ENCODE peak calls at places on chromosomes 13 and 19, in eight cellular contexts. One of them, this sample, is unnamed.
A peak's percentile ranks its signal among the peaks of the same experiment; 100 is the strongest.

GRCh38 chr13:27954406-27954851 is 14.7 kb downstream of the CDX2 start:
- DNase-seq in nephron progenitor cell: peak; percentile 72
- DNase-seq in SJCRH30: no peak
- DNase-seq in HEK293T: no peak
- DNase-seq in ELF-1: peak; percentile 88
- DNase-seq in T-cell: no peak
- DNase-seq in HT-29: no peak
- DNase-seq in IMR-90: no peak
- DNase-seq in this sample: no peak

GRCh38 chr13:35700661-35701060 is 224.2 kb upstream of the MAB21L1 start:
- DNase-seq in nephron progenitor cell: no peak
- DNase-seq in SJCRH30: no peak
- DNase-seq in HEK293T: no peak
- DNase-seq in ELF-1: no peak
- DNase-seq in T-cell: no peak
- DNase-seq in HT-29: no peak
- DNase-seq in IMR-90: peak; percentile 72
- DNase-seq in this sample: no peak

GRCh38 chr19:41339936-41340335 is 13.8 kb downstream of the TGFB1 start:
- DNase-seq in nephron progenitor cell: no peak
- DNase-seq in SJCRH30: no peak
- DNase-seq in HEK293T: no peak
- DNase-seq in ELF-1: no peak
- DNase-seq in T-cell: no peak
- DNase-seq in HT-29: no peak
- DNase-seq in IMR-90: peak; percentile 61
- DNase-seq in this sample: no peak

GRCh38 chr19:48738557-48739399 is 1.6 kb downstream of the RASIP1 start:
- DNase-seq in nephron progenitor cell: peak; percentile 100
- DNase-seq in SJCRH30: peak; percentile 96
- DNase-seq in HEK293T: peak; percentile 98
- DNase-seq in ELF-1: peak; percentile 92
- DNase-seq in T-cell: peak; percentile 78
- DNase-seq in HT-29: peak; percentile 97
- DNase-seq in IMR-90: peak; percentile 65
- DNase-seq in this sample: peak; percentile 90

GRCh38 chr19:16355293-16356043 is 30.8 kb downstream of the KLF2 start:
- DNase-seq in nephron progenitor cell: no peak
- DNase-seq in SJCRH30: no peak
- DNase-seq in HEK293T: no peak
- DNase-seq in ELF-1: no peak
- DNase-seq in T-cell: no peak
- DNase-seq in HT-29: no peak
- DNase-seq in IMR-90: no peak
- DNase-seq in this sample: no peak

GRCh38 chr19:55500368-55500952 is 12.2 kb downstream of the SSC5D start:
- DNase-seq in nephron progenitor cell: no peak
- DNase-seq in SJCRH30: no peak
- DNase-seq in HEK293T: no peak
- DNase-seq in ELF-1: no peak
- DNase-seq in T-cell: no peak
- DNase-seq in HT-29: no peak
- DNase-seq in IMR-90: no peak
- DNase-seq in this sample: no peak

GRCh38 chr19:34712606-34713261 is 21.3 kb upstream of the ZNF181 start:
- DNase-seq in nephron progenitor cell: peak; percentile 28
- DNase-seq in SJCRH30: peak; percentile 89
- DNase-seq in HEK293T: peak; percentile 73
- DNase-seq in ELF-1: peak; percentile 59
- DNase-seq in T-cell: peak; percentile 34
- DNase-seq in HT-29: peak; percentile 95
- DNase-seq in IMR-90: peak; percentile 82
- DNase-seq in this sample: peak; percentile 66

GRCh38 chr13:46516624-46517318 is 36.2 kb upstream of the LRCH1 start:
- DNase-seq in nephron progenitor cell: no peak
- DNase-seq in SJCRH30: peak; percentile 86
- DNase-seq in HEK293T: peak; percentile 12
- DNase-seq in ELF-1: no peak
- DNase-seq in T-cell: no peak
- DNase-seq in HT-29: no peak
- DNase-seq in IMR-90: no peak
- DNase-seq in this sample: no peak

GRCh38 chr19:1825909-1826556 is 14.0 kb upstream of the ATP8B3 start:
- DNase-seq in nephron progenitor cell: peak; percentile 92
- DNase-seq in SJCRH30: peak; percentile 81
- DNase-seq in HEK293T: peak; percentile 89
- DNase-seq in ELF-1: peak; percentile 96
- DNase-seq in T-cell: peak; percentile 68
- DNase-seq in HT-29: peak; percentile 75
- DNase-seq in IMR-90: peak; percentile 56
- DNase-seq in this sample: peak; percentile 66

GRCh38 chr13:40984670-40985366 is 34.3 kb downstream of the ELF1 start:
- DNase-seq in nephron progenitor cell: no peak
- DNase-seq in SJCRH30: no peak
- DNase-seq in HEK293T: no peak
- DNase-seq in ELF-1: no peak
- DNase-seq in T-cell: no peak
- DNase-seq in HT-29: no peak
- DNase-seq in IMR-90: no peak
- DNase-seq in this sample: no peak

GRCh38 chr13:60047943-60048342 is 115.8 kb downstream of the DIAPH3 start:
- DNase-seq in nephron progenitor cell: no peak
- DNase-seq in SJCRH30: peak; percentile 5
- DNase-seq in HEK293T: no peak
- DNase-seq in ELF-1: no peak
- DNase-seq in T-cell: no peak
- DNase-seq in HT-29: no peak
- DNase-seq in IMR-90: peak; percentile 25
- DNase-seq in this sample: no peak

GRCh38 chr19:46732966-46733692 is 12.7 kb upstream of the FKRP start:
- DNase-seq in nephron progenitor cell: no peak
- DNase-seq in SJCRH30: no peak
- DNase-seq in HEK293T: no peak
- DNase-seq in ELF-1: no peak
- DNase-seq in T-cell: no peak
- DNase-seq in HT-29: peak; percentile 51
- DNase-seq in IMR-90: peak; percentile 44
- DNase-seq in this sample: no peak

GRCh38 chr13:107348471-107348870 is 780.5 kb upstream of the ARGLU1 start:
- DNase-seq in nephron progenitor cell: no peak
- DNase-seq in SJCRH30: no peak
- DNase-seq in HEK293T: no peak
- DNase-seq in ELF-1: no peak
- DNase-seq in T-cell: no peak
- DNase-seq in HT-29: no peak
- DNase-seq in IMR-90: peak; percentile 60
- DNase-seq in this sample: no peak

GRCh38 chr13:99802416-99802815 is 169.2 kb downstream of the ZIC5 start:
- DNase-seq in nephron progenitor cell: no peak
- DNase-seq in SJCRH30: no peak
- DNase-seq in HEK293T: no peak
- DNase-seq in ELF-1: no peak
- DNase-seq in T-cell: no peak
- DNase-seq in HT-29: no peak
- DNase-seq in IMR-90: no peak
- DNase-seq in this sample: no peak

GRCh38 chr19:3186891-3187661 is 1.3 kb downstream of the NCLN start:
- DNase-seq in nephron progenitor cell: no peak
- DNase-seq in SJCRH30: no peak
- DNase-seq in HEK293T: no peak
- DNase-seq in ELF-1: no peak
- DNase-seq in T-cell: no peak
- DNase-seq in HT-29: no peak
- DNase-seq in IMR-90: no peak
- DNase-seq in this sample: no peak

GRCh38 chr19:10289836-10290438 is at the start of gene ICAM5:
- DNase-seq in nephron progenitor cell: peak; percentile 56
- DNase-seq in SJCRH30: no peak
- DNase-seq in HEK293T: peak; percentile 44
- DNase-seq in ELF-1: no peak
- DNase-seq in T-cell: no peak
- DNase-seq in HT-29: no peak
- DNase-seq in IMR-90: peak; percentile 42
- DNase-seq in this sample: no peak

GRCh38 chr13:112474869-112475268 is 98.7 kb downstream of the SPACA7 start:
- DNase-seq in nephron progenitor cell: no peak
- DNase-seq in SJCRH30: no peak
- DNase-seq in HEK293T: no peak
- DNase-seq in ELF-1: no peak
- DNase-seq in T-cell: no peak
- DNase-seq in HT-29: no peak
- DNase-seq in IMR-90: no peak
- DNase-seq in this sample: no peak

GRCh38 chr13:80329250-80329649 is 11.7 kb downstream of the SPRY2 start:
- DNase-seq in nephron progenitor cell: no peak
- DNase-seq in SJCRH30: no peak
- DNase-seq in HEK293T: no peak
- DNase-seq in ELF-1: no peak
- DNase-seq in T-cell: no peak
- DNase-seq in HT-29: no peak
- DNase-seq in IMR-90: no peak
- DNase-seq in this sample: no peak

GRCh38 chr19:41746593-41747227 is 8.6 kb upstream of the CEACAM6 start:
- DNase-seq in nephron progenitor cell: no peak
- DNase-seq in SJCRH30: peak; percentile 70
- DNase-seq in HEK293T: peak; percentile 64
- DNase-seq in ELF-1: peak; percentile 10
- DNase-seq in T-cell: peak; percentile 19
- DNase-seq in HT-29: peak; percentile 97
- DNase-seq in IMR-90: peak; percentile 39
- DNase-seq in this sample: no peak

GRCh38 chr19:3132971-3133792 is 2.7 kb upstream of the GNA15 start:
- DNase-seq in nephron progenitor cell: no peak
- DNase-seq in SJCRH30: peak; percentile 77
- DNase-seq in HEK293T: no peak
- DNase-seq in ELF-1: no peak
- DNase-seq in T-cell: peak; percentile 75
- DNase-seq in HT-29: peak; percentile 53
- DNase-seq in IMR-90: peak; percentile 21
- DNase-seq in this sample: peak; percentile 52

GRCh38 chr13:94217370-94217769 is 262.1 kb downstream of the DCT start:
- DNase-seq in nephron progenitor cell: no peak
- DNase-seq in SJCRH30: no peak
- DNase-seq in HEK293T: no peak
- DNase-seq in ELF-1: no peak
- DNase-seq in T-cell: no peak
- DNase-seq in HT-29: no peak
- DNase-seq in IMR-90: peak; percentile 52
- DNase-seq in this sample: no peak

GRCh38 chr13:22061371-22061805 is 390.5 kb downstream of the FGF9 start:
- DNase-seq in nephron progenitor cell: no peak
- DNase-seq in SJCRH30: no peak
- DNase-seq in HEK293T: no peak
- DNase-seq in ELF-1: peak; percentile 77
- DNase-seq in T-cell: peak; percentile 55
- DNase-seq in HT-29: no peak
- DNase-seq in IMR-90: no peak
- DNase-seq in this sample: peak; percentile 16

GRCh38 chr13:110229905-110230563 is 76.9 kb downstream of the COL4A1 start:
- DNase-seq in nephron progenitor cell: no peak
- DNase-seq in SJCRH30: no peak
- DNase-seq in HEK293T: no peak
- DNase-seq in ELF-1: no peak
- DNase-seq in T-cell: no peak
- DNase-seq in HT-29: no peak
- DNase-seq in IMR-90: no peak
- DNase-seq in this sample: no peak